ENCODE peak calls at places on chromosome 5, in four cellular contexts. One of them, this sample, is unnamed.
A peak's percentile ranks its signal among the peaks of the same experiment; 100 is the strongest.

GRCh38 chr5:1594336-1595106 is 70.8 kb upstream of the LPCAT1 start:
- DNase-seq in GM12878: peak; percentile 70
- DNase-seq in endothelial cell of umbilical vein: peak; percentile 75
- DNase-seq in K562: peak; percentile 91
- DNase-seq in this sample: no peak

GRCh38 chr5:23649594-23649993 is 142.2 kb downstream of the PRDM9 start:
- DNase-seq in endothelial cell of umbilical vein: no peak
- DNase-seq in GM12878: no peak
- DNase-seq in K562: no peak
- DNase-seq in this sample: no peak

GRCh38 chr5:150804388-150804787 is 25.8 kb downstream of the SMIM3 start:
- DNase-seq in endothelial cell of umbilical vein: no peak
- DNase-seq in GM12878: no peak
- DNase-seq in K562: no peak
- DNase-seq in this sample: no peak

GRCh38 chr5:121299153-121299552 is 552.5 kb upstream of the FTMT start:
- DNase-seq in GM12878: no peak
- DNase-seq in K562: no peak
- DNase-seq in endothelial cell of umbilical vein: no peak
- DNase-seq in this sample: no peak

GRCh38 chr5:83197326-83197725 is 120.0 kb downstream of the XRCC4 start:
- DNase-seq in endothelial cell of umbilical vein: no peak
- DNase-seq in K562: no peak
- DNase-seq in GM12878: no peak
- DNase-seq in this sample: no peak

GRCh38 chr5:1536298-1537165 is 12.8 kb upstream of the LPCAT1 start:
- DNase-seq in GM12878: peak; percentile 72
- DNase-seq in endothelial cell of umbilical vein: peak; percentile 6
- DNase-seq in K562: no peak
- DNase-seq in this sample: peak; percentile 20

GRCh38 chr5:1910081-1910760 is 27.5 kb upstream of the IRX4 start:
- DNase-seq in GM12878: no peak
- DNase-seq in K562: no peak
- DNase-seq in endothelial cell of umbilical vein: no peak
- DNase-seq in this sample: no peak

GRCh38 chr5:147691134-147691533 is 91.4 kb downstream of the JAKMIP2 start:
- DNase-seq in K562: no peak
- DNase-seq in GM12878: no peak
- DNase-seq in endothelial cell of umbilical vein: no peak
- DNase-seq in this sample: no peak

GRCh38 chr5:11555171-11555570 is 349.1 kb downstream of the CTNND2 start:
- DNase-seq in endothelial cell of umbilical vein: no peak
- DNase-seq in K562: no peak
- DNase-seq in GM12878: no peak
- DNase-seq in this sample: no peak

GRCh38 chr5:159336586-159337290 is 6.5 kb upstream of the IL12B start:
- DNase-seq in K562: no peak
- DNase-seq in endothelial cell of umbilical vein: no peak
- DNase-seq in GM12878: no peak
- DNase-seq in this sample: no peak

GRCh38 chr5:170333161-170333909 is 35.8 kb upstream of the LCP2 start:
- DNase-seq in K562: no peak
- DNase-seq in endothelial cell of umbilical vein: no peak
- DNase-seq in GM12878: peak; percentile 79
- DNase-seq in this sample: no peak
- TF ChIP-seq FOS in K562: no peak
- TF ChIP-seq FOS in endothelial cell of umbilical vein: no peak
- TF ChIP-seq FOS in GM12878: no peak
- TF ChIP-seq FOS in this sample: no peak

GRCh38 chr5:6377121-6377520 is 1.2 kb downstream of the MED10 start:
- DNase-seq in GM12878: no peak
- DNase-seq in endothelial cell of umbilical vein: peak; percentile 4
- DNase-seq in K562: no peak
- DNase-seq in this sample: peak; percentile 5

GRCh38 chr5:6377582-6378127 is 692 bp downstream of the MED10 start:
- DNase-seq in GM12878: no peak
- DNase-seq in K562: no peak
- DNase-seq in endothelial cell of umbilical vein: peak; percentile 13
- DNase-seq in this sample: no peak

GRCh38 chr5:6379246-6379645 is 899 bp upstream of the MED10 start:
- DNase-seq in GM12878: no peak
- DNase-seq in endothelial cell of umbilical vein: no peak
- DNase-seq in K562: no peak
- DNase-seq in this sample: no peak

GRCh38 chr5:6383376-6383775 is 5.0 kb upstream of the MED10 start:
- DNase-seq in GM12878: no peak
- DNase-seq in K562: no peak
- DNase-seq in endothelial cell of umbilical vein: no peak
- DNase-seq in this sample: no peak

GRCh38 chr5:6378128-6379023 is at the start of gene MED10:
- DNase-seq in endothelial cell of umbilical vein: peak; percentile 88
- DNase-seq in K562: peak; percentile 98
- DNase-seq in GM12878: peak; percentile 75
- DNase-seq in this sample: peak; percentile 91
- TF ChIP-seq FOS in endothelial cell of umbilical vein: no peak
- TF ChIP-seq FOS in K562: no peak
- TF ChIP-seq FOS in GM12878: no peak
- TF ChIP-seq FOS in this sample: no peak

GRCh38 chr5:98402130-98402529 is 371.3 kb upstream of the RGMB start:
- DNase-seq in GM12878: no peak
- DNase-seq in endothelial cell of umbilical vein: no peak
- DNase-seq in K562: no peak
- DNase-seq in this sample: no peak

GRCh38 chr5:98401645-98402044 is 371.8 kb upstream of the RGMB start:
- DNase-seq in GM12878: no peak
- DNase-seq in endothelial cell of umbilical vein: no peak
- DNase-seq in K562: no peak
- DNase-seq in this sample: peak; percentile 31

GRCh38 chr5:98391921-98392625 is 381.4 kb upstream of the RGMB start:
- DNase-seq in GM12878: no peak
- DNase-seq in K562: no peak
- DNase-seq in endothelial cell of umbilical vein: no peak
- DNase-seq in this sample: no peak

GRCh38 chr5:98398465-98398864 is 375.0 kb upstream of the RGMB start:
- DNase-seq in endothelial cell of umbilical vein: no peak
- DNase-seq in K562: no peak
- DNase-seq in GM12878: no peak
- DNase-seq in this sample: no peak

DNA sequence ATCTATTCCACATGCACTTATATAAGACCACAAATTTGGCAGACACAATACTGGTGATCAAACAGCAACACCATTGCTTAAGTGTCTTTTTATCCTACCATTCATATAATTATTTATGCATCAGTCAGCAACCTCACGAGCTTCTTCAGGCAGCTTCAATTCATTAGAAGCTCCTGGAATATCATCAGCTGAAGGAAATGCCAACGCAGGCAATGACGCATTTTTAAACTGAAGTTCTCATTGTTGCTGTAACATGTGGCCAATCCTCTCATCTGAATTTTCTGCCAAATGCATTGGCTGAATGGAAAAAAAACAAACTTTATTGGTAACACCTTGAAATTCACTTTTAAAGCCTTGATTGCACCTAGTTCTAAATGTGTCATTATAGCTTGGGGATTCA is 376.4 kb upstream of the RGMB start:
- DNase-seq in GM12878: no peak
- DNase-seq in endothelial cell of umbilical vein: peak; percentile 11
- DNase-seq in K562: no peak
- DNase-seq in this sample: peak; percentile 52
- TF ChIP-seq FOS in GM12878: no peak
- TF ChIP-seq FOS in endothelial cell of umbilical vein: no peak
- TF ChIP-seq FOS in K562: no peak
- TF ChIP-seq FOS in this sample: no peak

DNA sequence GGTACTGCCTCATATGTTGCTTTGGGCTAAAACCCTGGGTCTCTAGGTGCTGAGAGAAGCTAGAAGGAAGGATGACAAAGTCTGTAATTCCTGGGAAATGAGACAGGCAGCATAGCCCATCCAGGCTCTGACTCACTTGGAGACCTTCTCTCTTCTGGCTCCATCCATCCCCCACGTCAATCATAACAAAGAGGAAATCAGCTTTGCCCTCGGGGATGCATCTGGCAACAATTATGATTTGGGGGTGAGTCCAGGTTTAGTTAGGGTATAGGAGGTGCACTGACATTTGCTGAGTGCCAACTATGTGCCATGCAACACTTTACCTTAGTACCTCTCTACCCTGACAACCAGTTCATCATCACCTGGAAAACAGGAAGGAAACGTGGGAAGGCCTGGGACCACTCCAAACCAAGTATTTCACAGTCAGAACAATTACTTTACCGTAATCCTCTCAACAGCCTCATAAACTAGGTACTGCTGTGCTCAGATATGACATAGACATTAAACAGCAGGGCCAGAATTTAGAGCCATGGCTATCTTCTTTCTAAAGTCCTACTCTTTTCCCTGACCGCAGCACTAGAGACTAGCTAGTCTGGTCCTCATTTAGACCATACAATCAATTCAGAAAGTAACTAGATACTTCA is 39.1 kb upstream of the GZMA start:
- DNase-seq in GM12878: no peak
- DNase-seq in endothelial cell of umbilical vein: peak; percentile 54
- DNase-seq in K562: no peak
- DNase-seq in this sample: peak; percentile 58
- TF ChIP-seq FOS in GM12878: no peak
- TF ChIP-seq FOS in endothelial cell of umbilical vein: peak; percentile 87
- TF ChIP-seq FOS in K562: no peak
- TF ChIP-seq FOS in this sample: peak; percentile 4

DNA sequence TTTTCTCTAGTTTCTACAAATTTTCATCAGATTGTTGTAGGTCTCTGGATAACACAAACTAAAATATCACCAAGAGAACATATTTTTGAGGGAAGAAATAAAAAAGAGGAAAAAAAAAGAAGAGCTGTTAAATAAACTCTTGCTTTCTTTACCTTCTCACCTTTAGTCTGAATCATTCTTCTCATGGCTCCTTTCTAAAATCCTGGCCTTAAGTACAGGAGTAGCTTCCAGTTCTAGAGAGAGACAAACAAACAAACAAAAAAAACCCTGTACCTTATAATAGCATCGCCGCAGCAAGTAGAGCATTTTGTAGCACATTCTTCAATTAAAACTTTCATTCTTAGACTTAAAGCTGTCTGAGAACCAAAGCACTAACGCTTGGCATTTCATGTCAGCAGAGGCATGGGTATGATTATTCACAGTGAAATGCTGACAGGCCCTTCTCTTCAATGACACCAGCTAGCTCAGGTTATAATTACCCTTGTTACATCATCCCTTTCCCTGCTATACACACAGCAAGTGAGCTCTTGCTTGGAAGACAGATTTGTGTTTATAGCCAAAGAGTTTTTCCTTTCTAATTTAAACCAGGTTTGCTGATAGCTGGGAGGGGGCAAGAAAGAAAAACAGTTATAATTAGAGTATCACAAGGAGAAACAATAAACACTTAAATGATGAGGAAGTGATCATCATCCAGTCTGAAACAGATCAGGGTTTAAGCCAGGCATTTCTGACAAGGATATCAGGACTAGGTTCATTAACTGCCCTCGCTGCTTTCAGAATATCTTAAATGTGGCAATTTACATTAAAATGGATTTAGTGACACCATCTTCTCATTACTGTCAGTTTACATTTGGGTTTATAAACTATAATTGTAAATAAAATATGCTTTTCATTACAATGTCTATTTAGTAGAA is 510.9 kb upstream of the ZNF608 start:
- DNase-seq in GM12878: no peak
- DNase-seq in K562: no peak
- DNase-seq in endothelial cell of umbilical vein: no peak
- DNase-seq in this sample: peak; percentile 7
- TF ChIP-seq FOS in GM12878: no peak
- TF ChIP-seq FOS in K562: no peak
- TF ChIP-seq FOS in endothelial cell of umbilical vein: no peak
- TF ChIP-seq FOS in this sample: no peak

GRCh38 chr5:72248352-72249032 is 71.5 kb downstream of the MRPS27 start:
- DNase-seq in endothelial cell of umbilical vein: peak; percentile 97
- DNase-seq in K562: peak; percentile 52
- DNase-seq in GM12878: no peak
- DNase-seq in this sample: peak; percentile 88
- TF ChIP-seq FOS in endothelial cell of umbilical vein: peak; percentile 96
- TF ChIP-seq FOS in K562: peak; percentile 19
- TF ChIP-seq FOS in GM12878: no peak
- TF ChIP-seq FOS in this sample: peak; percentile 89